ENCODE peak calls at places on chromosomes 11 and 22, in five cellular contexts. F is left lung, G is dorsolateral prefrontal cortex, S is IMR-90, U is heart right ventricle. O is an unnamed sample.

GRCh38 chr11:60918941-60919275 is 5.0 kb downstream of the TMEM109 start:
- DNase-seq in F (no peak), G (no peak), U (no peak), S (peak), O (no peak)

GRCh38 chr22:33897621-33897910 is 22.7 kb downstream of the LARGE1 start:
- DNase-seq in S (no peak), F (no peak), U (no peak), G (no peak), O (no peak)

GRCh38 chr11:61270354-61271070 is 24.6 kb downstream of the VWCE start:
- DNase-seq in F (no peak), U (no peak), G (no peak), S (peak), O (no peak)

GRCh38 chr22:40243891-40244290 is 66.2 kb downstream of the TNRC6B start:
- DNase-seq in F (no peak), G (no peak), U (no peak), S (no peak), O (no peak)

GRCh38 chr22:39327995-39328754 is 8.8 kb upstream of the RPL3 start:
- DNase-seq in U (no peak), S (no peak), F (no peak), G (no peak), O (no peak)

GRCh38 chr22:28710112-28710888 is 30.7 kb upstream of the TTC28 start:
- DNase-seq in S (peak), G (no peak), U (no peak), F (no peak), O (no peak)

GRCh38 chr22:39283312-39284141 is 35.9 kb downstream of the RPL3 start:
- DNase-seq in S (peak), G (peak), U (peak), F (peak), O (peak)

GRCh38 chr11:111045874-111046273 is 199.7 kb upstream of the POU2AF2 start:
- DNase-seq in S (no peak), F (no peak), U (no peak), G (no peak), O (no peak)

GRCh38 chr11:71263391-71263790 is 11.0 kb upstream of the SHANK2 start:
- DNase-seq in F (no peak), S (peak), U (no peak), G (no peak), O (no peak)

GRCh38 chr11:60993611-60994010 is 22.1 kb downstream of the CD6 start:
- DNase-seq in S (no peak), U (no peak), G (no peak), F (no peak), O (no peak)

GRCh38 chr11:80280737-80281136 is 839.9 kb upstream of the TENM4 start:
- DNase-seq in S (no peak), F (no peak), U (peak), G (no peak), O (peak)

GRCh38 chr11:123578778-123579481 is 75.5 kb downstream of the SCN3B start:
- DNase-seq in G (no peak), U (no peak), S (no peak), F (no peak), O (no peak)

GRCh38 chr11:18696638-18697225 is 1.8 kb upstream of the TMEM86A start:
- DNase-seq in U (no peak), S (peak), F (no peak), G (no peak), O (no peak)

GRCh38 chr11:78802058-78802633 is 227.5 kb upstream of the NARS2 start:
- DNase-seq in U (no peak), F (peak), S (no peak), G (no peak), O (no peak)

GRCh38 chr11:70527046-70527395 is 128.7 kb downstream of the CTTN start:
- DNase-seq in F (no peak), G (no peak), S (no peak), U (no peak), O (peak)

GRCh38 chr11:47616726-47617416 is 22.7 kb upstream of the C1QTNF4 start:
- DNase-seq in G (peak), F (peak), S (peak), U (peak), O (peak)

GRCh38 chr11:76155455-76156232 is 50.7 kb downstream of the WNT11 start:
- DNase-seq in U (no peak), S (no peak), F (no peak), G (peak), O (no peak)

GRCh38 chr11:60887531-60887930 is 18.9 kb downstream of the PRPF19 start:
- DNase-seq in U (peak), S (peak), F (no peak), G (no peak), O (no peak)

GRCh38 chr11:64744544-64745218 is 739 bp upstream of the RASGRP2 start:
- DNase-seq in U (no peak), S (no peak), F (no peak), G (no peak), O (no peak)

GRCh38 chr11:120272303-120272702 is 32.4 kb downstream of the POU2F3 start:
- DNase-seq in U (no peak), S (peak), F (no peak), G (no peak), O (no peak)

GRCh38 chr22:21978564-21979386 is 3.8 kb downstream of the TOP3B start:
- DNase-seq in U (no peak), G (no peak), F (no peak), S (no peak), O (no peak)

GRCh38 chr11:97461044-97461880 is 1071.4 kb downstream of the JRKL start:
- DNase-seq in S (no peak), U (no peak), F (no peak), G (no peak), O (peak)

GRCh38 chr11:44332665-44333064 is 22.7 kb upstream of the ALX4 start:
- DNase-seq in S (no peak), U (no peak), F (no peak), G (no peak), O (no peak)

GRCh38 chr22:48318173-48318572 is 1509.5 kb downstream of the BRD1 start:
- DNase-seq in U (no peak), S (no peak), F (peak), G (no peak), O (no peak)

GRCh38 chr22:43514476-43515157 is 102.8 kb downstream of the MPPED1 start:
- DNase-seq in G (no peak), U (no peak), F (no peak), S (no peak), O (no peak)

GRCh38 chr11:128232588-128232987 is 354.8 kb downstream of the ETS1 start:
- DNase-seq in U (no peak), F (no peak), G (no peak), S (no peak), O (no peak)

GRCh38 chr11:2204361-2205213 is 33.0 kb upstream of the TH start:
- DNase-seq in F (no peak), G (peak), S (no peak), U (no peak), O (peak)

GRCh38 chr11:133081730-133082452 is 450.4 kb downstream of the OPCML start:
- DNase-seq in S (no peak), G (no peak), U (no peak), F (no peak), O (no peak)

GRCh38 chr11:36945384-36945783 is 347.3 kb upstream of the RAG2 start:
- DNase-seq in S (peak), U (no peak), G (no peak), F (no peak), O (no peak)

GRCh38 chr11:69436041-69436982 is 45.2 kb upstream of the LINC01488 start:
- DNase-seq in U (no peak), G (no peak), S (no peak), F (no peak), O (peak)

GRCh38 chr11:11265320-11265719 is 87.7 kb downstream of the CSNK2A3 start:
- DNase-seq in F (no peak), S (no peak), G (no peak), U (no peak), O (no peak)

DNA sequence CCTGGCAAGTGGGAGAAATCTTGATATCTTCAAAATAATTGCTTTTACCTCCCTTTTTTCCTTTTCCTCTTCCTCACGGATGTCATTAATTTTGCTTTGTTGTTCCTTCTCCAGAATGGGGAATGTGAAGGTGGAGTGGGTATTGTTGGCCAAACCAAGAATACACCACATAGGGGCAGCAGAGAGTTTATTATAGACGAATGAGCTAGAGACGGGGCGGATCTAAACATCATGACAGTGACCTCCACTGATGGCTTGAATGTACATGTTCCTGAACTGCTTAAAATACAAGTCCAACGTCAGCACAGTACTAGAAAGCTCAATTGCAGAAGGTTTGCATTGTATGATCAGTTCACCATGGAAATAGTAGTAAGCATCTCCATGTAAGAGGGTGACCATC is 122.3 kb upstream of the SNX19 start:
- DNase-seq in S (no peak), G (no peak), F (no peak), U (no peak), O (no peak)
- TF ChIP-seq CTCF in S (peak), G (no peak), F (no peak), U (no peak), O (peak)

GRCh38 chr22:45844009-45844408 is 133.0 kb downstream of the WNT7B start:
- DNase-seq in U (no peak), F (no peak), S (no peak), G (no peak), O (no peak)

GRCh38 chr22:45843030-45843429 is 133.9 kb downstream of the WNT7B start:
- DNase-seq in G (no peak), S (no peak), F (no peak), U (no peak), O (no peak)

GRCh38 chr22:45846952-45847351 is 130.0 kb downstream of the WNT7B start:
- DNase-seq in G (no peak), U (no peak), F (no peak), S (no peak), O (no peak)

GRCh38 chr22:45842141-45842831 is 134.7 kb downstream of the WNT7B start:
- DNase-seq in U (no peak), G (no peak), S (peak), F (no peak), O (no peak)

GRCh38 chr22:45844949-45845613 is 131.9 kb downstream of the WNT7B start:
- DNase-seq in F (no peak), U (no peak), S (no peak), G (no peak), O (no peak)
- H3K27ac ChIP-seq in F (no peak), U (no peak), S (no peak), G (no peak), O (no peak)

GRCh38 chr11:6418958-6419611 is at the start of gene APBB1:
- DNase-seq in F (no peak), U (peak), S (peak), G (peak), O (peak)
- TF ChIP-seq CTCF in F (no peak), U (no peak), S (peak), G (no peak), O (no peak)

DNA sequence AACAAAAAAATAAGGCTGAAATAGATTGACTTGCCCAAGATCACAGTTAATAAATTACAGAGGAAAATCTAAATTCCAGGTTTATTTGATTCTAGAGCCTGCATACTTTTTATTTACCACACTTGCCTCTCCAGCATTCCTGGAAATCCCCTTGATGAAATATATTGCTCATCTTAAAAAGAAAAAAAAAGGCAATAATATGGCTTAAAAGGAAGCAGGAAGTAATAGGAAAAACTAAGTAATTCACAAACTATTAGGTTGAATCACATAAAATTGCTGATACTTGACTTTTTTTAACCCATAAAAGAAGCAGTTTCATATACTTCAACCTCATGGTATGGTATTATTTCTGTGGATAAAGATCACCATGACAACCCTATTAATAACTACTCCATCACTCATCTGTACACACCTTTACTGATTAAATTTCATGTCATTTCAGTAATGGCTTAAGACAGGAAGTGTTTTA is 52.9 kb downstream of the COPB1 start:
- DNase-seq in G (no peak), S (peak), F (no peak), U (no peak), O (no peak)
- H3K27ac ChIP-seq in G (no peak), S (no peak), F (no peak), U (no peak), O (no peak)

O was measured in heart left ventricle.